ENCODE peak calls at places on chromosome 9, in eight cellular contexts. E is SJCRH30; D is stimulated activated CD8-positive, alpha-beta memory T cell treated with anti-CD3 and anti-CD28 coated beads, Interleukin-15, amount 100 ng/mL, for 1 hour; S is esophagus squamous epithelium; H is T-helper 1 cell; O is GM06990; R is activated naive CD4-positive, alpha-beta T cell treated with anti-CD3 and anti-CD28 coated beads, Interleukin-2, amount 50 U/mL, for 72 hours; N is AG10803. T is an unnamed sample.

GRCh38 chr9:133023117-133023890 is 7.5 kb upstream of the GTF3C5 start:
- DNase-seq in D (no peak), O (peak), S (no peak), H (no peak), N (no peak), R (no peak), E (peak), T (no peak)

GRCh38 chr9:134459164-134459563 is 132.9 kb downstream of the RXRA start:
- DNase-seq in O (no peak), R (no peak), S (no peak), H (no peak), E (no peak), N (no peak), D (no peak), T (no peak)

GRCh38 chr9:37495571-37495970 is 9.8 kb downstream of the POLR1E start:
- DNase-seq in S (no peak), R (no peak), D (no peak), H (no peak), N (no peak), E (no peak), O (no peak), T (no peak)

GRCh38 chr9:121725008-121725795 is 73.8 kb downstream of the DAB2IP start:
- DNase-seq in E (no peak), H (no peak), N (peak), D (no peak), R (no peak), O (no peak), S (no peak), T (peak)

GRCh38 chr9:27665121-27665520 is 91.8 kb upstream of the C9orf72 start:
- DNase-seq in O (no peak), N (no peak), R (no peak), E (no peak), S (no peak), D (no peak), H (no peak), T (no peak)

GRCh38 chr9:113376634-113377531 is at the start of gene HDHD3:
- DNase-seq in N (peak), E (peak), R (peak), D (peak), H (peak), O (peak), S (peak), T (peak)

GRCh38 chr9:108551030-108551964 is 304.5 kb downstream of the ACTL7B start:
- DNase-seq in H (no peak), D (no peak), S (no peak), R (no peak), N (peak), O (no peak), E (peak), T (no peak)

GRCh38 chr9:110742741-110743371 is 74.3 kb downstream of the MUSK start:
- DNase-seq in R (no peak), D (no peak), E (no peak), N (peak), H (no peak), S (no peak), O (no peak), T (no peak)

GRCh38 chr9:95282332-95282731 is 35.2 kb downstream of the FANCC start:
- DNase-seq in R (no peak), O (no peak), D (no peak), S (no peak), H (no peak), N (no peak), E (no peak), T (no peak)

GRCh38 chr9:87342743-87343142 is 154.9 kb upstream of the DAPK1 start:
- DNase-seq in N (peak), D (no peak), E (peak), S (no peak), H (no peak), R (no peak), O (no peak), T (no peak)

GRCh38 chr9:9222730-9223129 is 1390.1 kb downstream of the PTPRD start:
- DNase-seq in H (no peak), D (no peak), S (no peak), N (no peak), O (no peak), E (no peak), R (no peak), T (no peak)

GRCh38 chr9:124210697-124211096 is 47.1 kb upstream of the NEK6 start:
- DNase-seq in H (no peak), D (no peak), E (no peak), O (no peak), R (peak), S (no peak), N (no peak), T (no peak)

GRCh38 chr9:121318631-121319393 is 50.9 kb downstream of the GSN start:
- DNase-seq in N (no peak), R (peak), S (no peak), O (no peak), D (no peak), H (no peak), E (no peak), T (no peak)

GRCh38 chr9:91424403-91425176 is 958 bp upstream of the NFIL3 start:
- DNase-seq in H (no peak), R (peak), D (no peak), S (no peak), E (peak), N (peak), O (peak), T (peak)

GRCh38 chr9:74404620-74405019 is 92.5 kb upstream of the RORB start:
- DNase-seq in O (no peak), S (no peak), H (no peak), E (no peak), N (no peak), D (no peak), R (no peak), T (no peak)

GRCh38 chr9:134328841-134329575 is 2.8 kb downstream of the RXRA start:
- DNase-seq in S (no peak), O (no peak), H (no peak), D (no peak), R (no peak), N (peak), E (peak), T (no peak)

GRCh38 chr9:89497978-89498844 is at the start of gene SEMA4D:
- DNase-seq in N (peak), H (peak), D (no peak), E (no peak), O (peak), S (no peak), R (no peak), T (peak)

GRCh38 chr9:37243588-37244345 is 123.4 kb downstream of the ZCCHC7 start:
- DNase-seq in D (no peak), H (no peak), R (no peak), E (no peak), N (no peak), S (no peak), O (no peak), T (no peak)

GRCh38 chr9:94534901-94535300 is 20.0 kb upstream of the PCAT7 start:
- DNase-seq in N (peak), H (no peak), S (no peak), D (no peak), E (no peak), O (no peak), R (no peak), T (no peak)

GRCh38 chr9:38240051-38240450 is 152.5 kb upstream of the ALDH1B1 start:
- DNase-seq in S (no peak), H (no peak), E (no peak), N (no peak), O (no peak), D (no peak), R (no peak), T (no peak)

GRCh38 chr9:95100071-95100627 is 217.4 kb downstream of the FANCC start:
- DNase-seq in D (no peak), N (peak), R (no peak), S (no peak), O (no peak), E (no peak), H (no peak), T (no peak)

GRCh38 chr9:100394032-100394695 is 32.8 kb upstream of the MSANTD3 start:
- DNase-seq in N (peak), E (no peak), H (no peak), S (no peak), O (no peak), R (no peak), D (no peak), T (no peak)

GRCh38 chr9:38486056-38486455 is 61.8 kb upstream of the IGFBPL1 start:
- DNase-seq in H (no peak), N (no peak), D (no peak), E (no peak), S (no peak), R (no peak), O (no peak), T (no peak)

GRCh38 chr9:136567651-136568287 is 21.9 kb upstream of the NOTCH1 start:
- DNase-seq in H (no peak), E (peak), O (no peak), N (peak), D (no peak), R (no peak), S (no peak), T (peak)

GRCh38 chr9:4225291-4226119 is 74.4 kb downstream of the GLIS3 start:
- DNase-seq in D (no peak), O (no peak), E (peak), N (peak), H (no peak), R (no peak), S (no peak), T (no peak)

GRCh38 chr9:37324261-37324683 is 98.2 kb upstream of the GRHPR start:
- DNase-seq in E (no peak), H (no peak), N (no peak), R (no peak), D (no peak), S (no peak), O (peak), T (no peak)

GRCh38 chr9:123642291-123643278 is 286.6 kb downstream of the CRB2 start:
- DNase-seq in O (no peak), D (no peak), R (no peak), H (no peak), N (no peak), E (peak), S (no peak), T (no peak)

GRCh38 chr9:114370985-114371335 is 16.8 kb downstream of the AKNA start:
- DNase-seq in H (no peak), S (no peak), O (no peak), D (no peak), E (no peak), R (no peak), N (no peak), T (no peak)

GRCh38 chr9:121288557-121288873 is 20.6 kb downstream of the GSN start:
- DNase-seq in S (no peak), O (no peak), H (no peak), N (no peak), R (no peak), D (no peak), E (no peak), T (no peak)

GRCh38 chr9:127388856-127389238 is 8.1 kb upstream of the SLC2A8 start:
- DNase-seq in N (no peak), R (no peak), O (no peak), E (no peak), H (no peak), D (no peak), S (no peak), T (no peak)

GRCh38 chr9:4740373-4740622 is 704 bp downstream of the AK3 start:
- DNase-seq in N (no peak), D (no peak), S (no peak), R (no peak), E (no peak), H (no peak), O (no peak), T (no peak)